ENCODE peak calls at places on chromosomes 5 and 9, in five cellular contexts. L, Z, C, Y and I are unnamed samples.

GRCh38 chr5:149749481-149750365 is 19.6 kb downstream of the PPARGC1B start:
- DNase-seq in L (no peak), Z (no peak), C (no peak), Y (no peak), I (no peak)

GRCh38 chr9:136726631-136727191 is 14.3 kb downstream of the DIPK1B start:
- DNase-seq in L (no peak), Z (peak), C (no peak), Y (no peak), I (peak)

GRCh38 chr5:111635151-111635945 is 121.6 kb downstream of the NREP start:
- DNase-seq in L (peak), Z (no peak), C (no peak), Y (no peak), I (no peak)

GRCh38 chr5:81195334-81195929 is 37.7 kb upstream of the CKMT2 start:
- DNase-seq in L (no peak), Z (no peak), C (no peak), Y (no peak), I (no peak)

GRCh38 chr9:82080265-82080664 is 91.7 kb downstream of the SPATA31D1 start:
- DNase-seq in L (no peak), Z (no peak), C (no peak), Y (no peak), I (no peak)

GRCh38 chr9:35287986-35288515 is 126.2 kb downstream of the UNC13B start:
- DNase-seq in L (no peak), Z (no peak), C (no peak), Y (no peak), I (no peak)

GRCh38 chr5:108529381-108529780 is 147.5 kb upstream of the FBXL17 start:
- DNase-seq in L (no peak), Z (no peak), C (peak), Y (no peak), I (no peak)

GRCh38 chr5:173750538-173751265 is 134.3 kb upstream of the BOD1 start:
- DNase-seq in L (no peak), Z (no peak), C (no peak), Y (no peak), I (no peak)

GRCh38 chr9:113578877-113579269 is 115.3 kb downstream of the RGS3 start:
- DNase-seq in L (peak), Z (no peak), C (peak), Y (peak), I (peak)

GRCh38 chr5:103800728-103801127 is 238.1 kb upstream of the NUDT12 start:
- DNase-seq in L (no peak), Z (no peak), C (peak), Y (no peak), I (no peak)

GRCh38 chr5:171984748-171985419 is 21.6 kb downstream of the FBXW11 start:
- DNase-seq in L (no peak), Z (no peak), C (peak), Y (peak), I (peak)

GRCh38 chr5:137442660-137443059 is 56.5 kb downstream of the SPOCK1 start:
- DNase-seq in L (no peak), Z (no peak), C (no peak), Y (no peak), I (no peak)

GRCh38 chr5:6436715-6437340 is 11.8 kb upstream of the UBE2QL1 start:
- DNase-seq in L (no peak), Z (no peak), C (no peak), Y (no peak), I (no peak)

GRCh38 chr5:114010362-114010761 is 351.5 kb upstream of the KCNN2 start:
- DNase-seq in L (no peak), Z (no peak), C (peak), Y (no peak), I (no peak)

GRCh38 chr5:143550985-143551630 is 147.6 kb upstream of the NR3C1 start:
- DNase-seq in L (no peak), Z (no peak), C (no peak), Y (no peak), I (no peak)

GRCh38 chr5:113446358-113446927 is 11.7 kb upstream of the TSSK1B start:
- DNase-seq in L (no peak), Z (no peak), C (no peak), Y (no peak), I (no peak)

GRCh38 chr9:129373361-129373760 is 195.3 kb upstream of the IER5L start:
- DNase-seq in L (no peak), Z (no peak), C (no peak), Y (no peak), I (no peak)

GRCh38 chr9:136667940-136668760 is 5.4 kb downstream of the EGFL7 start:
- DNase-seq in L (no peak), Z (no peak), C (no peak), Y (no peak), I (no peak)

GRCh38 chr5:167058481-167058880 is 1233.0 kb upstream of the WWC1 start:
- DNase-seq in L (no peak), Z (no peak), C (no peak), Y (no peak), I (no peak)

GRCh38 chr5:147234825-147235635 is at the start of gene STK32A:
- DNase-seq in L (peak), Z (peak), C (no peak), Y (no peak), I (no peak)

GRCh38 chr5:859391-859790 is 8.6 kb upstream of the ZDHHC11 start:
- DNase-seq in L (no peak), Z (no peak), C (no peak), Y (no peak), I (no peak)

DNA sequence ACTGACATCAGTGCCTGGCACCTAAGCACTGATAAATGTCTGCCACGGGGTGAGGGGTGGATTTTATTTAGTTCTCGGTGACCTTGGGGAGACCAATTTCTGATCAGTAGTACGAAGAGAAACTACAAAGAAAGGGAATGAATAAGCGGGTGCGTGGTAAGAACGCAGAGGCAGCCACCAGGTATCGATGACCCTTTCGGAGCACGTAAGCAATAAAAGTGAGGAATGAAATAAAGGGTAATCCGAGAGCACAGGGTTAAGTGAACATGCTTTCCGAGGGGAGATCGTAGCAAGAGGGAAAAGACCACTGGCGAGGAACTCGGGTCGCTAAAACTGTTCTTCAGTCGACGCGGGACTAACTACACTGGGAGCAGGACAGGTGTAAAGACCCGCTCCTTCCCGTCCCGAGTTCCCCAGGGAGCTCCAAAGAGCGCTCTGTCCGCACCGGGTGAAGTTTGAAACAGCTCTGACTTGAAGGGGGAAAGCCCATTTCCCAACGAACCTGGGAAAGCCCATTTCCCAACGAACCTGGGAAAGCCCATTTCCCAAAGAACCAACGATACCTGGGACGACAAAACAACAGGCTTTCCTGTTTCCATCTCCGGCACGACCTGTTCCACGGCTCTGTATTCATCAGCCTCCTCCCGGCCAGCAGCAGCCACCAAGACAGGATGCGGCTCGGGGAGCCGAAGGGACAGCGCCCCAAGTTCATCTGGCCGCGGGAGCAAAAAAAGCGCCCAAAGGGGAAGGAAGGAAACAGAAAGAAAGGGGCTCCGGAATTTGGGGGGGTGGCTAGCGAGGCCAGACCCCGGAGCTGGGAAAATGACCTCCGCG is 993 bp downstream of the ELOVL7 start:
- DNase-seq in L (no peak), Z (peak), C (no peak), Y (no peak), I (no peak)
- H3K4me3 ChIP-seq in L (peak), Z (peak), C (peak), Y (no peak), I (no peak)

GRCh38 chr5:29042152-29042551 is 2003.8 kb upstream of the CDH9 start:
- DNase-seq in L (no peak), Z (no peak), C (no peak), Y (no peak), I (no peak)
- H3K4me3 ChIP-seq in L (no peak), Z (no peak), C (no peak), Y (no peak), I (no peak)

DNA sequence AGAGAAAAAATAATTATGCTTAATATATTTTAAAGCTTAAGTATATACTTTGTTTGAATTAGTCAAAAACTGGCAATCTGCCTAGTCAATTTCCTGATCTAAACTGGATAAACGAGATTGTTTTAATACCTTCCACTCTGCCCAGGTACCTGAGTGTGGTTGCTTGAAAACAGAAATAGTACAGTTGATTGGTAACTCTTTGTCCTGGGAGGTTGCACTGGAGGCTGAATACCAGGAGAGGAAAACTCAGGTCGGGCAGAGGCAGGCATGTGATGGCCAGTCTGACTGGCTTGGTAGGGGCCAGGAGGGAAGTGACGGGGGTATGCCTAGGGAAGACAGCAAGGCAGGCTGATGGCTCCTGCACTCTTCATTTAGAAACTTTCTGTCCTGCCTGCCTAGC is 80.2 kb downstream of the PIK3R1 start:
- DNase-seq in L (no peak), Z (no peak), C (no peak), Y (no peak), I (no peak)
- H3K4me3 ChIP-seq in L (no peak), Z (no peak), C (no peak), Y (no peak), I (no peak)

GRCh38 chr5:124868661-124869060 is 122.2 kb upstream of the ZNF608 start:
- DNase-seq in L (no peak), Z (no peak), C (no peak), Y (no peak), I (no peak)
- H3K4me3 ChIP-seq in L (no peak), Z (no peak), C (no peak), Y (no peak), I (no peak)

GRCh38 chr9:127583605-127584053 is 28.4 kb upstream of the STXBP1 start:
- DNase-seq in L (no peak), Z (no peak), C (no peak), Y (no peak), I (no peak)
- H3K4me3 ChIP-seq in L (no peak), Z (no peak), C (no peak), Y (no peak), I (no peak)

GRCh38 chr5:77638204-77638762 is at the start of gene OTP:
- DNase-seq in L (no peak), Z (no peak), C (no peak), Y (no peak), I (no peak)

GRCh38 chr5:77639624-77640023 is 1.1 kb upstream of the OTP start:
- DNase-seq in L (no peak), Z (no peak), C (no peak), Y (no peak), I (no peak)

GRCh38 chr5:77640577-77641396 is 2.3 kb upstream of the OTP start:
- DNase-seq in L (no peak), Z (peak), C (no peak), Y (no peak), I (no peak)

GRCh38 chr5:77637170-77638074 is 1.1 kb downstream of the OTP start:
- DNase-seq in L (no peak), Z (peak), C (no peak), Y (no peak), I (no peak)

DNA sequence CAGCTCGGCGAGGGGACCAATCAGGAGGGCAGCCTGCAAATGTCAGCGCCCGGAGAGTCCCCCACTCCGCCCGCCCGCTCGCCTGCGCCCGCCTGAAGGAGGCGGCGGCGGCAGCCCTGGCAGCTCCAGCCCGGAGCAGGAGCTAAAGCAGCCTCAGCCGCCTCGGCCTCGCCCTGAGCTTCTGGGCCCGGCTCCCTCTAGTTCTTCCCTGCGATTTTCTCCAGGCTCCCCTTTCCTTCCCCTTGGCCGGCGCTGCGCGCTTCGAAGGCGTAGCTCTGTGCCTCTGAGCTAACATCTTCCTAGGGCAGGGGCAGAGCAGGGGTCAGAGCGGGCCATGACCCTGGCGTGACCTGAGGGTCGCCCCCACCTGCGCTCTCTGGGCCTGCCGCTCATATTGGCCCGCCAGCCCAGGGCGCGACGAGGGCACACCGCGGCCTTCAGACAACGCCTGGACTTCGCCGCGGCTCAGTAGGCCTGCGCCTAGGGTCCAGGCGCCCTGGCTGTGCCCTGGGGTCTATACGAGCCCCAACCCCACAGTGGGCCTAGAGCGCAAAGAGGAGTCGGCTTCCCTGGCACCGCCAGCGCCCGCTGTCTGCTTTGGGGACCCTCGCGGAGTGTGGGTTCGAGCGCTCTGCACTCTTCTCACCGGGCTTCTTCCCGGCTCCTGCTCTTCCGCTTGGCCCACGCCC is 394 bp upstream of the OTP start:
- DNase-seq in L (no peak), Z (peak), C (no peak), Y (no peak), I (no peak)
- H3K4me3 ChIP-seq in L (no peak), Z (peak), C (no peak), Y (no peak), I (no peak)

GRCh38 chr5:78983601-78984000 is 1.5 kb downstream of the ARSB start:
- DNase-seq in L (no peak), Z (peak), C (no peak), Y (no peak), I (no peak)
- H3K4me3 ChIP-seq in L (peak), Z (no peak), C (peak), Y (peak), I (peak)

GRCh38 chr9:124453586-124454191 is 3.4 kb downstream of the ADGRD2 start:
- DNase-seq in L (no peak), Z (peak), C (no peak), Y (no peak), I (no peak)
- H3K4me3 ChIP-seq in L (no peak), Z (peak), C (no peak), Y (no peak), I (no peak)

DNA sequence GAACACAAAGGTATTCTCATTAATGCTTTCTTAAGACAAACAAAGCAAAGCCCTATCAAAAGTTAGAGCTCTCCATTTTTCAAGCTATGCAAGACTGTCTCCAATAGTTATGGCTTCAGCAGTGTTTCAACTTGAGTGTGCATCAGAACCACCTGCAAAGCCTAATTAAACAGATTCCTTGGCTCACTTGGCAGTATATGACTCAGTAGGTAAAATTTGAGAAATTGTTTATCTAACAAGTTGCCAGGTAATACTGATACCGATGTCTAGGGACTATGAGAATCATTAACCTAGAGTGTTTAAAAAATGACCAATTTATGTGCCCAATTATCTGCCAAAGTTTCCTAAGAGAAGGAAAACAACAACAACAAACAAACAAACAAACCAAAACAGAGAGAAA is 60.3 kb upstream of the PARP8 start:
- DNase-seq in L (no peak), Z (no peak), C (no peak), Y (no peak), I (no peak)
- H3K4me3 ChIP-seq in L (no peak), Z (no peak), C (no peak), Y (no peak), I (no peak)

DNA sequence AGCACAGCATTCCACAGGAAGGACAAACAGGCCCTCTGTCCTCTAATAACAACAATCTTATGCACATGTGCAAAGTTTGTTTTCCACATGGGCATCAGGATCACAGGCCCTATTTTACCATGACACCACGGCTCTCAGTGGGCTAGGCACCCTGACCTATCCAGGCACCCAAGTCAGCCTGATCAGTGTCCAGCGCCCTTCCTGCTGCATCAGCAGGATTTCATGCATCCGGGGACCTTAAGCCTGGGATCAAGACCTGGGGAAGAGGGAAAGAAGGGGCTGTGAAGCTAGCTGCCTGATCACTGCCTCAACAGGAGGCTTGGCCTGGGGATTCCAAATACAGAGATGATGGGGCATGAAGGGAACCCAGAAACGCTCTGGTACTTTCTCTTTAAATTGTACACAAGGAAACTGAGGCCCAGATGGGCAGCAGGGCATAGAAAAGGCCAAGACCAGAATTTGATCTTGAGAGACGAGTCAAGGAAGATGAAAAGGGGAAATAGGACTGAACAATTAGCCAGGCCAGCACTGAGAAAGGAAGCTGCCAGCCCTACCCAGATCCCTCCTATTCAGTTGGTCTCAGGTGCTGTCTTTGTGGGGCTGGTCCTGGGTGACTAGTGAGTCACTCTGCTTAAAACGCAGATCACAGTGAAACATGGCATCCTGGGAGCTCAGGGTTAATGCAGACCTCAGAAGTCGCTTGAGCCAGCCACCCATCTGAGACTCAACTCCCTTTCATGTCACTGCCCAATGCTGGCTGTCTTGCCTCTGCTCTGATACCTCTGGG is 57.9 kb downstream of the SHB start:
- DNase-seq in L (no peak), Z (no peak), C (no peak), Y (no peak), I (no peak)
- H3K4me3 ChIP-seq in L (no peak), Z (no peak), C (no peak), Y (no peak), I (no peak)